ENCODE peak calls at places on chromosomes 11 and 22, in seven cellular contexts. H, A, Q, L, S, C and V are unnamed samples.

GRCh38 chr11:73200256-73200655 is 17.8 kb upstream of the P2RY2 start:
- DNase-seq in Q (no peak), A (no peak), H (no peak), C (no peak), L (no peak), S (no peak), V (peak)

GRCh38 chr11:113645593-113646349 is 60.3 kb downstream of the TMPRSS5 start:
- DNase-seq in L (no peak), H (no peak), A (no peak), Q (no peak), C (no peak), S (no peak), V (no peak)

GRCh38 chr11:9607511-9607899 is 34.0 kb downstream of the WEE1 start:
- DNase-seq in A (no peak), Q (no peak), L (no peak), H (no peak), C (no peak), S (no peak), V (no peak)

GRCh38 chr11:125301301-125301700 is 136.8 kb downstream of the PKNOX2 start:
- DNase-seq in L (no peak), C (no peak), A (no peak), S (no peak), H (no peak), Q (no peak), V (no peak)

GRCh38 chr22:40519948-40520331 is 116.6 kb downstream of the MRTFA start:
- DNase-seq in Q (no peak), H (no peak), S (no peak), L (no peak), A (no peak), C (no peak), V (no peak)

GRCh38 chr11:11407065-11407737 is 54.2 kb upstream of the CSNK2A3 start:
- DNase-seq in H (no peak), S (no peak), C (no peak), L (no peak), A (no peak), Q (peak), V (peak)

GRCh38 chr11:2716376-2717095 is 16.7 kb upstream of the KCNQ1OT1 start:
- DNase-seq in C (no peak), A (no peak), S (no peak), Q (peak), L (no peak), H (no peak), V (no peak)

GRCh38 chr22:38228873-38229740 is 27.3 kb downstream of the MAFF start:
- DNase-seq in C (no peak), Q (peak), A (no peak), H (no peak), S (no peak), L (no peak), V (no peak)

GRCh38 chr22:26573026-26573662 is 16.8 kb downstream of the TPST2 start:
- DNase-seq in Q (peak), L (no peak), A (no peak), C (no peak), S (no peak), H (no peak), V (peak)

GRCh38 chr11:57772562-57772961 is 11.0 kb downstream of the CTNND1 start:
- DNase-seq in C (no peak), S (no peak), Q (no peak), L (peak), H (no peak), A (no peak), V (no peak)

GRCh38 chr22:39178206-39179111 is 26.0 kb upstream of the CBX7 start:
- DNase-seq in Q (no peak), S (no peak), H (no peak), C (peak), L (no peak), A (no peak), V (no peak)

GRCh38 chr11:14179126-14179820 is 179.7 kb downstream of the RRAS2 start:
- DNase-seq in H (no peak), S (no peak), Q (no peak), A (no peak), L (no peak), C (no peak), V (no peak)

GRCh38 chr22:19811211-19811621 is 43.5 kb downstream of the GNB1L start:
- DNase-seq in C (peak), A (no peak), Q (no peak), S (no peak), L (no peak), H (no peak), V (peak)

GRCh38 chr11:69545976-69546617 is 64.6 kb downstream of the LINC01488 start:
- DNase-seq in C (no peak), Q (no peak), L (no peak), A (peak), S (no peak), H (no peak), V (peak)

GRCh38 chr22:30315962-30316576 is 10.7 kb downstream of the TBC1D10A start:
- DNase-seq in C (no peak), A (no peak), S (no peak), H (no peak), L (no peak), Q (no peak), V (no peak)

GRCh38 chr11:74746868-74747267 is 1.8 kb upstream of the RNF169 start:
- DNase-seq in S (peak), A (no peak), C (no peak), Q (no peak), L (no peak), H (no peak), V (no peak)

GRCh38 chr22:40199223-40199622 is 21.5 kb downstream of the TNRC6B start:
- DNase-seq in A (no peak), Q (no peak), H (no peak), L (no peak), S (no peak), C (no peak), V (no peak)

GRCh38 chr11:65574963-65575567 is 788 bp upstream of the EHBP1L1 start:
- DNase-seq in Q (no peak), H (no peak), C (no peak), L (no peak), S (no peak), A (no peak), V (peak)

GRCh38 chr11:117722074-117722473 is 74.9 kb downstream of the DSCAML1 start:
- DNase-seq in C (no peak), H (no peak), A (no peak), L (no peak), Q (no peak), S (no peak), V (peak)

GRCh38 chr11:119218141-119218878 is 12.2 kb downstream of the CBL start:
- DNase-seq in A (no peak), S (no peak), H (no peak), Q (no peak), L (peak), C (no peak), V (no peak)

GRCh38 chr11:1223346-1224108 is 661 bp downstream of the MUC5B start:
- DNase-seq in C (peak), S (peak), H (no peak), Q (peak), L (no peak), A (no peak), V (peak)

GRCh38 chr22:28582806-28583205 is 96.8 kb downstream of the TTC28 start:
- DNase-seq in A (no peak), C (no peak), S (no peak), L (no peak), Q (no peak), H (no peak), V (no peak)

GRCh38 chr11:26655287-26655686 is 66.6 kb downstream of the SLC5A12 start:
- DNase-seq in A (no peak), L (no peak), Q (no peak), H (no peak), C (no peak), S (no peak), V (no peak)

GRCh38 chr22:47064016-47064415 is 301.6 kb downstream of the TBC1D22A start:
- DNase-seq in Q (peak), A (no peak), L (no peak), H (no peak), S (peak), C (no peak), V (no peak)